ENCODE peak calls at places on chromosomes 2 and 18, in seven cellular contexts. Z is RWPE1; H is T-helper 17 cell; L is adrenal gland; T is posterior cingulate gyrus; M is psoas muscle; X is activated CD8-positive, alpha-beta memory T cell treated with anti-CD3 and anti-CD28 coated beads for 48 hours. C is an unnamed sample.

GRCh38 chr2:46296216-46296839 is 879 bp upstream of the EPAS1 start:
- DNase-seq in H (no peak), T (no peak), M (peak; percentile 49), Z (peak; percentile 57), X (no peak), L (peak; percentile 55), C (peak; percentile 68)

GRCh38 chr2:142853912-142854311 is 23.6 kb upstream of the KYNU start:
- DNase-seq in M (no peak), Z (no peak), X (no peak), L (no peak), H (no peak), T (no peak), C (no peak)

GRCh38 chr2:109439897-109440506 is 173.8 kb downstream of the SEPTIN10 start:
- DNase-seq in H (no peak), L (no peak), Z (no peak), M (no peak), T (no peak), X (no peak), C (peak; percentile 23)

GRCh38 chr2:191006297-191006696 is 7.7 kb downstream of the STAT1 start:
- DNase-seq in T (no peak), L (no peak), X (no peak), Z (no peak), M (no peak), H (no peak), C (no peak)

GRCh38 chr18:36697905-36698304 is 130.9 kb downstream of the TPGS2 start:
- DNase-seq in H (no peak), Z (peak; percentile 52), L (no peak), T (no peak), M (peak; percentile 30), X (no peak), C (no peak)

GRCh38 chr2:175154670-175155082 is 13.3 kb downstream of the ATF2 start:
- DNase-seq in M (no peak), X (no peak), L (no peak), T (no peak), H (no peak), Z (peak; percentile 49), C (no peak)

GRCh38 chr2:14417586-14417985 is 214.9 kb upstream of the LRATD1 start:
- DNase-seq in H (no peak), Z (no peak), X (no peak), T (peak; percentile 40), L (no peak), M (no peak), C (no peak)

GRCh38 chr2:207695293-207695692 is 16.1 kb upstream of the CCNYL1 start:
- DNase-seq in Z (no peak), H (no peak), T (no peak), L (no peak), M (no peak), X (no peak), C (no peak)

GRCh38 chr2:40037303-40037702 is 258.2 kb upstream of the THUMPD2 start:
- DNase-seq in M (no peak), X (no peak), L (no peak), Z (no peak), H (no peak), T (no peak), C (no peak)

GRCh38 chr2:174336403-174337336 is 1.9 kb downstream of the SP9 start:
- DNase-seq in X (no peak), H (no peak), L (no peak), Z (peak; percentile 54), T (peak; percentile 80), M (peak; percentile 36), C (no peak)

GRCh38 chr2:139122711-139123158 is 342.5 kb upstream of the NXPH2 start:
- DNase-seq in H (no peak), X (no peak), L (no peak), Z (peak; percentile 3), T (no peak), M (no peak), C (no peak)

C was measured in right lobe of liver.